ENCODE peak calls at places on chromosomes 12 and 14, in ten cellular contexts. J is germinal center; W is brain microvascular endothelial cell; P is AG08396; C is WTC11; O is activated T-helper 1 cell treated with anti-CD3 and anti-CD28 coated beads, Interleukin-12 subunit alpha, Interleukin-12 subunit beta, Interleukin-2, Interleukin-4 antibody, amounts not matched to agents 30 ng/mL and 10 ng/mL and 1 ng/mL, durations not matched to agents 14 hours and 24 hours and 36 hours; N is WERI-Rb-1; D is fibroblast of the conjunctiva; S is stimulated activated CD4-positive, alpha-beta T cell treated with anti-CD3 and anti-CD28 coated beads, TNF-alpha, amount 100 ng/mL, for 4 hours; Y is AG04450. Z is an unnamed sample.

GRCh38 chr14:102923201-102923919 is 897 bp downstream of the AMN start:
- DNase-seq in J (no peak), W (no peak), P (no peak), C (no peak), O (no peak), N (no peak), D (no peak), S (no peak), Y (no peak), Z (no peak)

GRCh38 chr14:95052016-95052585 is 105.2 kb downstream of the DICER1 start:
- DNase-seq in J (no peak), W (no peak), P (no peak), C (no peak), O (no peak), N (no peak), D (no peak), S (no peak), Y (no peak), Z (no peak)

GRCh38 chr14:70213721-70214282 is 25.1 kb upstream of the SLC8A3 start:
- DNase-seq in J (no peak), W (no peak), P (no peak), C (no peak), O (no peak), N (no peak), D (no peak), S (no peak), Y (no peak), Z (no peak)

GRCh38 chr12:12786371-12786715 is 884 bp downstream of the APOLD1 start:
- DNase-seq in J (no peak), W (no peak), P (no peak), C (no peak), O (no peak), N (no peak), D (peak; percentile 30), S (no peak), Y (no peak), Z (no peak)

GRCh38 chr14:75088566-75089373 is 19.3 kb downstream of the ZC2HC1C start:
- DNase-seq in J (peak; percentile 34), W (peak; percentile 50), P (peak; percentile 39), C (peak; percentile 36), O (peak; percentile 30), N (peak; percentile 47), D (peak; percentile 51), S (peak; percentile 10), Y (peak; percentile 34), Z (no peak)

GRCh38 chr14:89681086-89682018 is 264.3 kb upstream of the FOXN3 start:
- DNase-seq in J (no peak), W (no peak), P (no peak), C (no peak), O (peak; percentile 22), N (no peak), D (no peak), S (peak; percentile 40), Y (no peak), Z (no peak)

GRCh38 chr12:59843260-59843843 is 247.5 kb downstream of the SLC16A7 start:
- DNase-seq in J (no peak), W (no peak), P (no peak), C (no peak), O (no peak), N (no peak), D (no peak), S (no peak), Y (no peak), Z (no peak)

GRCh38 chr12:39541471-39541870 is 78.1 kb downstream of the ABCD2 start:
- DNase-seq in J (no peak), W (no peak), P (no peak), C (no peak), O (no peak), N (no peak), D (no peak), S (no peak), Y (no peak), Z (no peak)

GRCh38 chr14:36520601-36521525 is 831 bp upstream of the NKX2-1 start:
- DNase-seq in J (no peak), W (no peak), P (peak; percentile 66), C (peak; percentile 73), O (no peak), N (no peak), D (no peak), S (no peak), Y (no peak), Z (no peak)

GRCh38 chr12:100741084-100741711 is 53.4 kb upstream of the ANO4 start:
- DNase-seq in J (peak; percentile 10), W (peak; percentile 39), P (peak; percentile 36), C (no peak), O (no peak), N (no peak), D (peak; percentile 8), S (no peak), Y (no peak), Z (no peak)

GRCh38 chr12:121620328-121620891 is 5.9 kb upstream of the ORAI1 start:
- DNase-seq in J (no peak), W (no peak), P (no peak), C (no peak), O (no peak), N (no peak), D (no peak), S (no peak), Y (no peak), Z (no peak)

GRCh38 chr12:115998119-115998633 is 279.3 kb downstream of the MED13L start:
- DNase-seq in J (peak; percentile 38), W (peak; percentile 33), P (peak; percentile 32), C (peak; percentile 26), O (no peak), N (no peak), D (peak; percentile 52), S (no peak), Y (peak; percentile 27), Z (no peak)

GRCh38 chr14:76762617-76763361 is 1.5 kb downstream of the VASH1 start:
- DNase-seq in J (no peak), W (no peak), P (peak; percentile 39), C (no peak), O (no peak), N (no peak), D (no peak), S (no peak), Y (no peak), Z (no peak)

GRCh38 chr14:90023176-90023896 is 38.5 kb upstream of the KCNK13 start:
- DNase-seq in J (no peak), W (no peak), P (no peak), C (no peak), O (no peak), N (no peak), D (no peak), S (no peak), Y (no peak), Z (no peak)

GRCh38 chr14:23364604-23365352 is at the start of gene EFS:
- DNase-seq in J (no peak), W (no peak), P (peak; percentile 35), C (peak; percentile 53), O (no peak), N (peak; percentile 43), D (no peak), S (no peak), Y (no peak), Z (no peak)

GRCh38 chr12:94649349-94650142 is 811 bp downstream of the TMCC3 start:
- DNase-seq in J (peak; percentile 23), W (peak; percentile 26), P (peak; percentile 32), C (peak; percentile 47), O (peak; percentile 21), N (peak; percentile 43), D (no peak), S (no peak), Y (no peak), Z (no peak)

GRCh38 chr12:92297932-92298681 is 152.5 kb upstream of the BTG1 start:
- DNase-seq in J (no peak), W (peak; percentile 55), P (peak; percentile 71), C (no peak), O (peak; percentile 7), N (no peak), D (peak; percentile 62), S (no peak), Y (peak; percentile 33), Z (no peak)

GRCh38 chr14:37048666-37049071 is 123.7 kb downstream of the SLC25A21 start:
- DNase-seq in J (no peak), W (peak; percentile 54), P (no peak), C (no peak), O (no peak), N (no peak), D (no peak), S (no peak), Y (no peak), Z (no peak)

GRCh38 chr14:61322799-61323290 is 1.5 kb downstream of the PRKCH start:
- DNase-seq in J (no peak), W (no peak), P (peak; percentile 12), C (no peak), O (no peak), N (no peak), D (no peak), S (peak; percentile 33), Y (no peak), Z (no peak)

GRCh38 chr12:26870491-26871419 is 37.8 kb upstream of the ITPR2 start:
- DNase-seq in J (no peak), W (no peak), P (peak; percentile 28), C (no peak), O (no peak), N (no peak), D (no peak), S (no peak), Y (peak; percentile 23), Z (no peak)

GRCh38 chr12:524167-524951 is 64.6 kb downstream of the B4GALNT3 start:
- DNase-seq in J (no peak), W (no peak), P (no peak), C (no peak), O (no peak), N (no peak), D (no peak), S (no peak), Y (no peak), Z (no peak)

GRCh38 chr14:102238131-102238530 is 66.8 kb downstream of the MOK start:
- DNase-seq in J (no peak), W (no peak), P (no peak), C (no peak), O (no peak), N (no peak), D (no peak), S (no peak), Y (no peak), Z (no peak)

GRCh38 chr12:62860501-62861156 is 74.3 kb downstream of the PPM1H start:
- DNase-seq in J (no peak), W (peak; percentile 37), P (no peak), C (no peak), O (no peak), N (no peak), D (no peak), S (no peak), Y (no peak), Z (no peak)

GRCh38 chr12:113548467-113548866 is 76.8 kb upstream of the LHX5 start:
- DNase-seq in J (no peak), W (no peak), P (no peak), C (no peak), O (no peak), N (no peak), D (no peak), S (no peak), Y (no peak), Z (no peak)

GRCh38 chr12:64998327-64999156 is 122.6 kb downstream of the WIF1 start:
- DNase-seq in J (no peak), W (no peak), P (no peak), C (no peak), O (no peak), N (no peak), D (no peak), S (no peak), Y (no peak), Z (no peak)

GRCh38 chr14:78612666-78613065 is 442.5 kb downstream of the NRXN3 start:
- DNase-seq in J (no peak), W (no peak), P (no peak), C (no peak), O (no peak), N (no peak), D (no peak), S (no peak), Y (no peak), Z (no peak)

GRCh38 chr14:63510538-63510937 is 32.6 kb downstream of the PPP2R5E start:
- DNase-seq in J (no peak), W (no peak), P (no peak), C (no peak), O (peak; percentile 14), N (no peak), D (no peak), S (no peak), Y (peak; percentile 21), Z (no peak)

GRCh38 chr12:124700810-124701594 is 133.6 kb upstream of the NCOR2 start:
- DNase-seq in J (no peak), W (no peak), P (peak; percentile 80), C (no peak), O (no peak), N (no peak), D (no peak), S (no peak), Y (no peak), Z (peak; percentile 76)